ENCODE peak calls at places on chromosomes 7 and 10, in seven cellular contexts. K, L, A, V, Q, N and F are unnamed samples.
A peak's percentile ranks its signal among the peaks of the same experiment; 100 is the strongest.

GRCh38 chr10:129641982-129642381 is 174.9 kb downstream of the MGMT start:
- DNase-seq in K (no peak), L (no peak), A (no peak), V (no peak), Q (no peak), N (no peak), F (no peak)

GRCh38 chr10:113027574-113028392 is 77.7 kb downstream of the TCF7L2 start:
- DNase-seq in K (no peak), L (no peak), A (peak; percentile 44), V (no peak), Q (peak; percentile 84), N (no peak), F (no peak)

GRCh38 chr10:47299989-47300931 is at the start of gene GDF10:
- DNase-seq in K (no peak), L (no peak), A (no peak), V (no peak), Q (peak; percentile 16), N (no peak), F (no peak)

GRCh38 chr7:47902013-47902412 is 46.3 kb downstream of the PKD1L1 start:
- DNase-seq in K (no peak), L (no peak), A (no peak), V (no peak), Q (no peak), N (no peak), F (no peak)

GRCh38 chr7:89623018-89623672 is 531.1 kb upstream of the STEAP1 start:
- DNase-seq in K (peak; percentile 35), L (peak; percentile 48), A (peak; percentile 40), V (no peak), Q (peak; percentile 68), N (no peak), F (peak; percentile 44)

GRCh38 chr10:63438506-63439498 is 27.0 kb downstream of the JMJD1C start:
- DNase-seq in K (no peak), L (peak; percentile 21), A (no peak), V (no peak), Q (peak; percentile 95), N (no peak), F (no peak)

GRCh38 chr10:9342865-9343450 is 1288.5 kb downstream of the GATA3 start:
- DNase-seq in K (peak; percentile 6), L (peak; percentile 48), A (peak; percentile 41), V (no peak), Q (peak; percentile 64), N (no peak), F (peak; percentile 35)

GRCh38 chr10:6136215-6137201 is 47.7 kb downstream of the RBM17 start:
- DNase-seq in K (peak; percentile 78), L (peak; percentile 91), A (peak; percentile 68), V (no peak), Q (peak; percentile 23), N (no peak), F (peak; percentile 72)

GRCh38 chr7:135193615-135194081 is 17.7 kb downstream of the WDR91 start:
- DNase-seq in K (peak; percentile 87), L (peak; percentile 92), A (peak; percentile 94), V (no peak), Q (no peak), N (no peak), F (peak; percentile 94)

GRCh38 chr7:158885624-158886023 is 29.3 kb downstream of the DYNC2I1 start:
- DNase-seq in K (no peak), L (peak; percentile 21), A (peak; percentile 2), V (no peak), Q (no peak), N (no peak), F (no peak)

GRCh38 chr10:79608505-79609375 is 2.0 kb upstream of the SFTPA1 start:
- DNase-seq in K (no peak), L (peak; percentile 31), A (peak; percentile 1), V (no peak), Q (peak; percentile 57), N (no peak), F (peak; percentile 1)

GRCh38 chr7:144854839-144855424 is 19.1 kb upstream of the TPK1 start:
- DNase-seq in K (peak; percentile 4), L (peak; percentile 52), A (peak; percentile 22), V (no peak), Q (peak; percentile 74), N (no peak), F (peak; percentile 29)

GRCh38 chr7:107998660-107999480 is 4.1 kb downstream of the LAMB1 start:
- DNase-seq in K (peak; percentile 47), L (no peak), A (peak; percentile 40), V (no peak), Q (no peak), N (no peak), F (no peak)

GRCh38 chr7:108001759-108002725 is 919 bp downstream of the LAMB1 start:
- DNase-seq in K (peak; percentile 29), L (peak; percentile 63), A (peak; percentile 40), V (peak; percentile 58), Q (peak; percentile 70), N (no peak), F (peak; percentile 66)

GRCh38 chr7:108000875-108001758 is 1.8 kb downstream of the LAMB1 start:
- DNase-seq in K (peak; percentile 19), L (peak; percentile 55), A (peak; percentile 55), V (peak; percentile 80), Q (peak; percentile 91), N (peak; percentile 58), F (no peak)

GRCh38 chr7:107998150-107998549 is 4.8 kb downstream of the LAMB1 start:
- DNase-seq in K (peak; percentile 43), L (no peak), A (no peak), V (no peak), Q (no peak), N (no peak), F (no peak)

DNA sequence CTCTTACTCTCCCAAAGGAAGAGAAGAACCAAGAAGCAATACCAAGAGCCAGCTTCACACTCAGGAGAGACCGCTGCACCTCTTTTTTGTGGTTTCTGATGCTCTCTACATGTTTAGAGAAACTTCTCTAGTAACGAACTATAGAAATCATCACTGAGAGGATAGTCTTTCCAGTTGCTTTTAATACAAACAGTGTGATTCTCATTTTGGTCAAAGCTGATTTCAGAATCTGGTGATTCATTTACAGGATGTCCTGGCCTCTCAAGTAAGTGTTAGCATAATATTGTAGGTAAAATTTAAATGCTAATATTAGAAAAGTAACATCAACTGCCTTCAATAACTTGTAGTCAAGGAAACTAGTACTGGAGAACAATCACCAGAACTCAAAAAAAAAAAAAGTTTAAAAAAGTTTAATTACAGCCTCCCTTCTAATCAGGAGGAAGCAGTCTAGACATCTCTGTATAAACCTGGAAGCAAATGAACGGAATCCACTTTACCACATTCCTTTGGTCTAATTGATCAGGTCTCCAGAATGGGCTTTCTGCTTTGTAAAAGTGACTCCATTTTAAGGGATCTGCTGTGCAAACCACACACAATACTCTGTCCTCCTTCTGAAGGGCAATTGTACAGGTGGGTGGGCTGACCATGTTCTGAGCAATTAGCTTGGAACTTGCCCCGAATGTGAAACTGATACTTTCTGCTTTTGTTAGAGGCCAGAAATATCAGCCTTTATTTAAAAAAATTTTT is 3.0 kb downstream of the LAMB1 start:
- DNase-seq in K (peak; percentile 42), L (peak; percentile 49), A (peak; percentile 62), V (no peak), Q (peak; percentile 89), N (no peak), F (peak; percentile 52)
- H3K4me3 ChIP-seq in K (no peak overlapping the region), L (peak overlapping the region; percentile 89), A (peak overlapping the region; percentile 85), V (no peak overlapping the region), Q (no peak overlapping the region), N (no peak overlapping the region), F (no peak overlapping the region)

GRCh38 chr10:76111986-76112825 is 680.8 kb downstream of the LRMDA start:
- DNase-seq in K (no peak), L (no peak), A (no peak), V (peak; percentile 47), Q (peak; percentile 62), N (no peak), F (no peak)
- H3K4me3 ChIP-seq in K (no peak overlapping the region), L (no peak overlapping the region), A (no peak overlapping the region), V (no peak overlapping the region), Q (no peak overlapping the region), N (peak overlapping the region; percentile 15), F (no peak overlapping the region)

GRCh38 chr7:121504478-121504877 is 108.4 kb upstream of the FAM3C start:
- DNase-seq in K (peak; percentile 37), L (peak; percentile 87), A (peak; percentile 83), V (no peak), Q (peak; percentile 52), N (no peak), F (peak; percentile 88)
- H3K4me3 ChIP-seq in K (no peak overlapping the region), L (no peak overlapping the region), A (no peak overlapping the region), V (no peak overlapping the region), Q (no peak overlapping the region), N (no peak overlapping the region), F (no peak overlapping the region)

DNA sequence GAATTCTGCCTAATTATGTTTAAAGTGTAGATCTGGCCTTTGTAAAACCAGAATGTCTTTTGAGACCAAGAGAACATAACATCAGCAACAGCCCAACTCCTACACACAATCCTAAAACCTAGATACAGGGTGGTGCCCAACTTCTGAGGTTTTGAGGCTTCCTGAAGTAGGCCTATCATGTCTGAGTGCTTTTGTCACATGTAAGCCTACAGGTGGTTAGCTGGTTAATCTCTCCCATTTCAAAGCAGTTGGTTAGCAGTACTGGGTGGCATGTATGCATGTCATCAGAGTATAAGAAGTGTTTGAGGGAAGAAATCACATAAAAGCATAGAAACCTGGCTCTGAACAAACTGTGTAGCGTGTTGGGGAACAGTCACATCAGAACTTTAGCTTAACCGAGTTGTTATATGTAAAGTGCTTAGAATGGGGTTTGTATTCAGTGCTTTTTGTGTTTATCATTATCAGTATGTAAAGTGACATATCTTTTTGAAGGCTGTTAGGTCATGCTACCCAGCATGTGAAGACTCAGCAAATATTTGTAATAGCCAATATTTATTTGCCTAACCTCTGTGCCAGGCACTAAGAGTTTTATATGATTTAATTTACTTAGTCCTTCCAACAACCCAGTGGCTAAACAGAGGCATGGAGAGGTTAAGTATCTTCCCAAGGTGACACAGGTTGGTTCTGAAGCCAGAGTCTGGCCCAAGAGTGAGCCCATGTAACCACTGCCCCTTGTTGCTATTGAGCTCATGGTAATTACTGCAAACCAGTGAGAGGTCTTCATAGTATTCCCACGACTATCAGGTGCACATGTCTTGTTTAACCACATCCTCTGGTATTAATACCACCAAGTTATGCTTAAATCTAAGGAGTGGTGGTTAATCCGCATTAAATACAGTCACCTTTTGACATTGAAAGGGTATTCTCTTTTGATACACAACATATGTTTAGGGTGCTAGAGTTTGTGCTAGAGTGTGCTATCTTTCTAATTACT is 2.6 kb downstream of the ADD3 start:
- DNase-seq in K (no peak), L (no peak), A (no peak), V (no peak), Q (no peak), N (no peak), F (no peak)
- H3K4me3 ChIP-seq in K (peak overlapping the region; percentile 19), L (no peak overlapping the region), A (no peak overlapping the region), V (no peak overlapping the region), Q (no peak overlapping the region), N (no peak overlapping the region), F (peak overlapping the region; percentile 11)

GRCh38 chr10:23094786-23095403 is 484 bp upstream of the MSRB2 start:
- DNase-seq in K (no peak), L (peak; percentile 37), A (no peak), V (no peak), Q (no peak), N (no peak), F (peak; percentile 37)
- H3K4me3 ChIP-seq in K (peak overlapping the region; percentile 43), L (peak overlapping the region; percentile 50), A (peak overlapping the region; percentile 67), V (no peak overlapping the region), Q (no peak overlapping the region), N (peak overlapping the region; percentile 76), F (peak overlapping the region; percentile 54)

GRCh38 chr10:59176241-59177030 is at the start of gene PHYHIPL:
- DNase-seq in K (peak; percentile 5), L (no peak), A (no peak), V (peak; percentile 37), Q (peak; percentile 60), N (peak; percentile 19), F (no peak)
- H3K4me3 ChIP-seq in K (peak within 1 kb of the TSS; percentile 40), L (peak within 1 kb of the TSS; percentile 15), A (peak within 1 kb of the TSS; percentile 6), V (no peak within 1 kb of the TSS), Q (no peak within 1 kb of the TSS), N (peak within 1 kb of the TSS; percentile 21), F (peak within 1 kb of the TSS; percentile 6)